ENCODE peak calls at places on chromosomes 4 and X, in six cellular contexts. S, Y, W, H, P and F are unnamed samples.

GRCh38 chrX:13254076-13254785 is 65.6 kb downstream of the ATXN3L start:
- DNase-seq in S (no peak), Y (peak; percentile 56), W (no peak), H (peak; percentile 88), P (peak; percentile 36), F (peak; percentile 53)

GRCh38 chr4:168541608-168541953 is 44.7 kb downstream of the PALLD start:
- DNase-seq in S (peak; percentile 76), Y (no peak), W (no peak), H (no peak), P (no peak), F (no peak)

GRCh38 chrX:65697915-65698796 is 30.7 kb downstream of the MSN start:
- DNase-seq in S (no peak), Y (peak; percentile 83), W (no peak), H (peak; percentile 93), P (no peak), F (peak; percentile 10)

GRCh38 chr4:17232575-17233253 is 279.2 kb downstream of the QDPR start:
- DNase-seq in S (peak; percentile 1), Y (no peak), W (no peak), H (no peak), P (peak; percentile 37), F (no peak)

GRCh38 chr4:157217708-157218107 is 2.8 kb upstream of the GRIA2 start:
- DNase-seq in S (peak; percentile 18), Y (no peak), W (no peak), H (peak; percentile 22), P (no peak), F (peak; percentile 16)

GRCh38 chr4:55251352-55251751 is 94.7 kb upstream of the SRD5A3 start:
- DNase-seq in S (no peak), Y (no peak), W (no peak), H (no peak), P (no peak), F (no peak)

GRCh38 chrX:77422886-77423648 is 24.1 kb upstream of the FGF16 start:
- DNase-seq in S (no peak), Y (no peak), W (no peak), H (no peak), P (no peak), F (no peak)

GRCh38 chr4:143351149-143351691 is 14.5 kb downstream of the GAB1 start:
- DNase-seq in S (no peak), Y (no peak), W (no peak), H (no peak), P (no peak), F (no peak)

GRCh38 chr4:167973513-167973912 is 118.8 kb upstream of the ANXA10 start:
- DNase-seq in S (no peak), Y (no peak), W (no peak), H (no peak), P (no peak), F (no peak)

GRCh38 chrX:68938244-68939004 is 109.6 kb downstream of the EFNB1 start:
- DNase-seq in S (no peak), Y (no peak), W (no peak), H (peak; percentile 34), P (no peak), F (no peak)

GRCh38 chr4:41957634-41958033 is 22.4 kb downstream of the TMEM33 start:
- DNase-seq in S (peak; percentile 24), Y (peak; percentile 20), W (no peak), H (peak; percentile 73), P (no peak), F (peak; percentile 72)

GRCh38 chr4:6178757-6179156 is 21.6 kb downstream of the JAKMIP1 start:
- DNase-seq in S (no peak), Y (no peak), W (no peak), H (no peak), P (no peak), F (no peak)

GRCh38 chr4:187179086-187180070 is 455.7 kb upstream of the FAT1 start:
- DNase-seq in S (no peak), Y (no peak), W (no peak), H (no peak), P (no peak), F (no peak)

GRCh38 chr4:68433582-68433981 is 13.7 kb upstream of the TMPRSS11E start:
- DNase-seq in S (no peak), Y (no peak), W (no peak), H (no peak), P (no peak), F (no peak)

GRCh38 chrX:19334945-19335626 is 8.6 kb upstream of the PDHA1 start:
- DNase-seq in S (peak; percentile 40), Y (peak; percentile 15), W (no peak), H (peak; percentile 82), P (no peak), F (peak; percentile 77)

GRCh38 chrX:37350034-37350365 is 836 bp downstream of the PRRG1 start:
- DNase-seq in S (no peak), Y (no peak), W (peak; percentile 16), H (no peak), P (no peak), F (peak; percentile 6)

GRCh38 chr4:7584760-7585159 is 150.0 kb upstream of the PSAPL1 start:
- DNase-seq in S (no peak), Y (no peak), W (peak; percentile 52), H (no peak), P (no peak), F (no peak)

GRCh38 chr4:33626242-33626641 is 2618.1 kb downstream of the ARAP2 start:
- DNase-seq in S (no peak), Y (no peak), W (no peak), H (no peak), P (no peak), F (no peak)

GRCh38 chr4:140603286-140603685 is 34.5 kb upstream of the UCP1 start:
- DNase-seq in S (no peak), Y (no peak), W (no peak), H (peak; percentile 8), P (no peak), F (no peak)

GRCh38 chr4:140600408-140600807 is 31.6 kb upstream of the UCP1 start:
- DNase-seq in S (no peak), Y (no peak), W (no peak), H (no peak), P (no peak), F (no peak)

GRCh38 chr4:140607852-140608251 is 39.1 kb upstream of the UCP1 start:
- DNase-seq in S (no peak), Y (no peak), W (no peak), H (no peak), P (no peak), F (no peak)

GRCh38 chr4:140602714-140603113 is 34.0 kb upstream of the UCP1 start:
- DNase-seq in S (no peak), Y (no peak), W (no peak), H (no peak), P (no peak), F (no peak)

DNA sequence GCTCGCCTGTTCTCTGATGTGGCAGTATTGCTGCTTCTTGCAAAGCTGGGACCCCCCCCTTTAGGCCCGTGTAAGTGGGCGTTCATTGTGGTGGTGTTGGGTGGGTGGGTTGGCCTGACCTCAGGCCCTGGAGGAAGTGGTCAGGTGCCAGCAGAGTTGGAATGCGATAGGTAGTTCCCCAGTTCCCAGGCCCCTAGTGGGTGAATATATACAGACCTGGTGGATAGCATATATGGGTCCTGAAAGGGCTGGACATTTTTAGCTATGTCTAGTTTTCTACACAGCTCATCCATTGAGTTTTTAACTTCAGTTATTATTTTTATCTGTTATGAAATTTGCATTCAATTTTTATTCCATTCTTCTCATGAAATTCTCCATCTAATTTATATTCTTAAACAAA is 35.8 kb upstream of the UCP1 start:
- DNase-seq in S (no peak), Y (no peak), W (no peak), H (no peak), P (no peak), F (no peak)
- TF ChIP-seq POLR2A in S (no peak), Y (no peak), W (no peak), H (no peak), P (no peak), F (no peak)

GRCh38 chrX:103687073-103687695 is 685 bp upstream of the MORF4L2 start:
- DNase-seq in S (peak; percentile 45), Y (no peak), W (peak; percentile 88), H (peak; percentile 83), P (peak; percentile 86), F (peak; percentile 88)
- TF ChIP-seq POLR2A in S (no peak), Y (peak; percentile 90), W (peak; percentile 53), H (peak; percentile 42), P (peak; percentile 66), F (no peak)

DNA sequence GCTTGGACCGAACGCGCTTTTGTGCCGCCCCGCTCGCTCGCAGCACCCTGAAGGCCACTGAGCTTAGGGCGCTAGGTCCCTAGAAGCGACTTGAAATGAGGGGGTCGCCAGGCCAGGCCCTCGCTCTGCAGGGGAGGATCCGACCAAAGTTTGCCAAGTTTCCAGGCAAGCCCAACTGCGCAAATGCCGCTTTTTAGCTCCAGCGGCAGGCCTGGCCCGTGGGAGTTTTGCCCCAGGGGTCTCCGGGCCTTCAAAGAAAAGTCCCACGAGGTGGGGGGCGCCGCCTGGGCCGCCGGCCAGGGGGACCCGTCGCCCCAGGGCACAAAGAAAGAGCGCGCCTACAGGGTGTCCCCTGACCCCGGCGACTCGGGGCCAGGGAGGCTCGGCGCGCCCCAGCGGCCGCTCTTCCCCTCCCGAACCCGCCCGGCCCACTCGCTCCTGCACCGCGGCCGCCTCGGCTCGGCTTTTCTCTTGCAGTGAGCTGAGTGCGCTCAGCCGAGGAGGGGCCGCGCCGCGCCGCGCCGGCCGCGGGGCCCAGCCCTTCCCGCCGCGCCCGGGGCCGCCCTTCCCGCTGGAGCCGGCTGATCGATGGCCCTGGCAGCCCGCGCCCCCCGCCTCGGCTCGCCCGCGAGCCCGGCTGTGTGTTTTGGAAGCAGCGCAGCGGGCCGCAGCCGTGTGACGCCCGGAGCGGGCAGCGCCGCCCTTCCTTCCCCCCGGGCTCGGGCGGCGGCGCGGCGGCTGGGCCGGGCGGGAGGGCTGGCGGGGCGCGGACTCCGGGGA is 788 bp upstream of the KLF3 start:
- DNase-seq in S (no peak), Y (no peak), W (peak; percentile 63), H (peak; percentile 85), P (no peak), F (peak; percentile 74)
- TF ChIP-seq POLR2A in S (no peak), Y (peak; percentile 69), W (peak; percentile 66), H (peak; percentile 28), P (peak; percentile 76), F (no peak)

DNA sequence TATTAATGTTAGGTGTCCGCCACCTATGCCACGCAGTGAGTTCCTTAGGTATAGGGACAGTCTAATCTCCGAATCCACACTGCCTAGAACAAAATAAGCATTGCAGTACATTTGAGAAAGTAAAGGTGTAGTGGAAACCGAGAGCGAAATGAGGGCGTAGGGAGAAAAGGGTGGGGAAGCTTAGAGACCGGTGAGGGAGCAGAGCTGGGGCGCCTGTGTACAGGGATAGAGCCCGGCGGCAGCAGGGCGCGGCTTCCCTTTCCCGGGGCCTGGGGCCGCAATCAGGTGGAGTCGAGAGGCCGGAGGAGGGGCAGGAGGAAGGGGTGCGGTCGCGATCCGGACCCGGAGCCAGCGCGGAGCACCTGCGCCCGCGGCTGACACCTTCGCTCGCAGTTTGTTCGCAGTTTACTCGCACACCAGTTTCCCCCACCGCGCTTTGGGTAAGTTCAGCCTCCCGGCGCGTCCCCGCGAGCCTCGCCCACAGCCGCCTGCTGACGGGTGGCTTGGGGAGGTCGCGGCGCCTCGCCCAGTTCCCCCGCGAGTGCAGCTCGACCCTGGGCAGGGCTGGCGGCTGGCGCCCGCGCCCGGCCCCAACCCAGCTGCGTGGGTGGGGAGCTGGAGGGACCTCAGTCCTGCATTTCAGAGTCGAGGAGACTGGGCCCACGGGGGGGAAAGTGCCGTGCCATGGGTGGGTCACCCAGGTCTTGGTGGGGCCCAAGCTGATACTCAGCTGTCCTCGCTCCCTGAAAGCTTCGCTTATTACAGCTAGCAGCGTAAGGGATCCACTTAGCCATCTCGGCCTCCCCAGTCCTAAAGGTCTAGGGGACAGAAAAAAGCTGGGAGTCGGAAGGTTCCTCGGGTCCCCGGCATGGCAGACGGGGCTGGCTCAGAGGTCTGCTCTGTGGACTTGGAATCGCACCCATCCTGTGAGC is at the start of gene ANXA3:
- DNase-seq in S (no peak), Y (no peak), W (no peak), H (peak; percentile 30), P (no peak), F (peak; percentile 28)
- TF ChIP-seq POLR2A in S (no peak), Y (no peak), W (no peak), H (no peak), P (no peak), F (no peak)